ENCODE peak calls at places on chromosomes 7 and 10, in five cellular contexts. C is CD8-positive, alpha-beta T cell; Q is upper lobe of right lung; N is heart right ventricle; A is naive thymus-derived CD4-positive, alpha-beta T cell. S is an unnamed sample.
A peak's percentile ranks its signal among the peaks of the same experiment; 100 is the strongest.

GRCh38 chr7:128031901-128032604 is 816 bp upstream of the LRRC4 start:
- DNase-seq in C (peak; percentile 42), Q (peak; percentile 66), N (peak; percentile 51), A (peak; percentile 56), S (peak; percentile 90)

GRCh38 chr7:3867847-3868246 is 566.8 kb downstream of the SDK1 start:
- DNase-seq in C (no peak), Q (no peak), N (no peak), A (no peak), S (no peak)

GRCh38 chr10:75402486-75403143 is 1.1 kb upstream of the ZNF503 start:
- DNase-seq in C (no peak), Q (peak; percentile 74), N (peak; percentile 35), A (no peak), S (no peak)

GRCh38 chr7:23802720-23803397 is 92.8 kb downstream of the STK31 start:
- DNase-seq in C (no peak), Q (no peak), N (no peak), A (no peak), S (no peak)

GRCh38 chr10:16520900-16521299 is 779 bp downstream of the C1QL3 start:
- DNase-seq in C (peak; percentile 14), Q (peak; percentile 70), N (no peak), A (no peak), S (peak; percentile 49)

GRCh38 chr10:53489783-53490182 is 717.2 kb upstream of the MBL2 start:
- DNase-seq in C (no peak), Q (no peak), N (no peak), A (no peak), S (no peak)

GRCh38 chr7:106217089-106217542 is 67.7 kb downstream of the NAMPT start:
- DNase-seq in C (no peak), Q (peak; percentile 82), N (peak; percentile 63), A (no peak), S (peak; percentile 64)

GRCh38 chr10:63573068-63573697 is 52.0 kb downstream of the REEP3 start:
- DNase-seq in C (no peak), Q (no peak), N (no peak), A (no peak), S (peak; percentile 63)

GRCh38 chr7:6258440-6259182 is 13.8 kb downstream of the CYTH3 start:
- DNase-seq in C (no peak), Q (no peak), N (no peak), A (no peak), S (peak; percentile 27)

GRCh38 chr7:35241884-35242283 is 12.0 kb downstream of the TBX20 start:
- DNase-seq in C (no peak), Q (no peak), N (no peak), A (no peak), S (no peak)

GRCh38 chr7:84998665-84999064 is 188.2 kb downstream of the SEMA3D start:
- DNase-seq in C (no peak), Q (no peak), N (no peak), A (no peak), S (no peak)

GRCh38 chr10:79178614-79179403 is 110.0 kb downstream of the ZMIZ1 start:
- DNase-seq in C (no peak), Q (no peak), N (peak; percentile 69), A (no peak), S (peak; percentile 92)

GRCh38 chr10:69901623-69902505 is 100.2 kb downstream of the COL13A1 start:
- DNase-seq in C (peak; percentile 10), Q (peak; percentile 71), N (no peak), A (no peak), S (peak; percentile 71)

GRCh38 chr7:31083205-31083801 is 31.2 kb downstream of the ADCYAP1R1 start:
- DNase-seq in C (no peak), Q (peak; percentile 25), N (no peak), A (no peak), S (no peak)

GRCh38 chr10:122939819-122940543 is 14.0 kb downstream of the C10orf88 start:
- DNase-seq in C (no peak), Q (no peak), N (no peak), A (no peak), S (peak; percentile 19)

GRCh38 chr7:156001496-156002260 is 189.4 kb upstream of the SHH start:
- DNase-seq in C (no peak), Q (peak; percentile 38), N (no peak), A (no peak), S (no peak)

GRCh38 chr7:108120943-108121342 is 9.2 kb downstream of the LAMB4 start:
- DNase-seq in C (no peak), Q (no peak), N (no peak), A (no peak), S (no peak)

GRCh38 chr10:95133997-95134396 is 60.0 kb upstream of the ACSM6 start:
- DNase-seq in C (no peak), Q (no peak), N (no peak), A (no peak), S (no peak)

GRCh38 chr7:24812313-24812945 is 55.2 kb upstream of the GSDME start:
- DNase-seq in C (peak; percentile 52), Q (peak; percentile 68), N (peak; percentile 33), A (peak; percentile 29), S (peak; percentile 72)

GRCh38 chr7:140734096-140734495 is 37.6 kb downstream of the NDUFB2 start:
- DNase-seq in C (no peak), Q (no peak), N (no peak), A (no peak), S (no peak)

GRCh38 chr10:102452672-102453340 is 1.5 kb upstream of the C10orf95 start:
- DNase-seq in C (peak; percentile 40), Q (no peak), N (peak; percentile 42), A (no peak), S (peak; percentile 77)

GRCh38 chr10:18429335-18429734 is 222.1 kb downstream of the NSUN6 start:
- DNase-seq in C (no peak), Q (no peak), N (no peak), A (no peak), S (peak; percentile 13)

GRCh38 chr7:75989726-75990388 is 4.5 kb downstream of the TMEM120A start:
- DNase-seq in C (no peak), Q (peak; percentile 60), N (peak; percentile 80), A (no peak), S (no peak)

GRCh38 chr10:110644598-110645462 is 694 bp downstream of the RBM20 start:
- DNase-seq in C (no peak), Q (no peak), N (no peak), A (no peak), S (peak; percentile 40)

S was measured in astrocyte of the hippocampus.